ENCODE peak calls at places on chromosomes 3 and 15, in six cellular contexts. P is breast epithelium, D is prostate gland, O is neural progenitor cell, S is endothelial cell of umbilical vein, B is esophagus squamous epithelium. Y is an unnamed sample.

GRCh38 chr3:178690571-178690970 is 154.3 kb downstream of the KCNMB2 start:
- DNase-seq in O (no peak), S (no peak), B (no peak), D (no peak), P (no peak), Y (no peak)

GRCh38 chr3:137854498-137855285 is 90.6 kb downstream of the SOX14 start:
- DNase-seq in P (no peak), O (peak; percentile 82), S (no peak), D (no peak), B (no peak), Y (no peak)

GRCh38 chr15:89982315-89983055 is 18.6 kb upstream of the ZNF710 start:
- DNase-seq in B (no peak), D (no peak), P (no peak), S (no peak), O (no peak), Y (no peak)

GRCh38 chr15:31327674-31328424 is 1.2 kb downstream of the KLF13 start:
- DNase-seq in O (peak; percentile 70), D (peak; percentile 54), B (no peak), P (peak; percentile 41), S (peak; percentile 18), Y (no peak)

GRCh38 chr15:92393287-92393993 is at the start of gene ST8SIA2:
- DNase-seq in B (no peak), S (peak; percentile 3), O (peak; percentile 93), P (no peak), D (no peak), Y (no peak)

GRCh38 chr15:42832577-42832976 is 88.0 kb downstream of the TTBK2 start:
- DNase-seq in S (peak; percentile 7), P (no peak), D (peak; percentile 29), O (no peak), B (no peak), Y (no peak)

GRCh38 chr15:31494786-31495185 is 168.2 kb downstream of the KLF13 start:
- DNase-seq in D (no peak), P (no peak), O (no peak), B (no peak), S (no peak), Y (no peak)

GRCh38 chr3:73056365-73057150 is 4.9 kb upstream of the EBLN2 start:
- DNase-seq in O (peak; percentile 25), B (no peak), D (no peak), S (peak; percentile 46), P (no peak), Y (no peak)

GRCh38 chr15:52281085-52282035 is 14.2 kb downstream of the MYO5C start:
- DNase-seq in D (no peak), S (no peak), O (no peak), B (no peak), P (no peak), Y (no peak)

GRCh38 chr15:44468713-44469385 is 41.4 kb downstream of the CTDSPL2 start:
- DNase-seq in B (no peak), P (no peak), O (no peak), S (peak; percentile 29), D (no peak), Y (no peak)

GRCh38 chr3:41041457-41041856 is 157.8 kb upstream of the CTNNB1 start:
- DNase-seq in O (no peak), B (no peak), S (no peak), P (no peak), D (no peak), Y (no peak)

GRCh38 chr3:106485202-106485601 is 616.4 kb upstream of the CBLB start:
- DNase-seq in D (no peak), P (no peak), S (no peak), B (no peak), O (no peak), Y (no peak)

GRCh38 chr3:186620213-186621092 is 7.6 kb downstream of the AHSG start:
- DNase-seq in S (no peak), P (no peak), O (no peak), B (no peak), D (no peak), Y (no peak)

DNA sequence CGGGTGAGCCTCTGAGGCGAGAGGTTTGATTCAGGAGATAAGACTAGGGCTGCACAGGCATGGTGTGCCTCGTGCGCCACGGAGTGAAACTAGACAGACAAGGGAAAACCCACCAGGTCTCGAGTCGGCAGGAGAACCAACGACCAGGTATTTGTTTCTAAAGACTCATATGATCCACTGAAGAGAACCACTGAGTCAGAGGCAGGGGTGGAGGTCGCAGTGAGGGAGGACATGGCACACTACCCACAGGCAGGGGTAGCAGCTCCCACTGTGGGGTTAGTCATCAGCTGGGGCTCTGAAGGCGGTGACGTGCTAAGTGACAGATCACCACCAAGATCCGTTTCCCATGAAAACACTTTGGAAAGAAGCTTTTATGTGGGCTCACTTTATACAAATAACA is 45.7 kb downstream of the CHSY1 start:
- DNase-seq in D (no peak), P (no peak), S (no peak), B (no peak), O (no peak), Y (no peak)
- H3K27ac ChIP-seq in D (no peak overlapping the region), P (no peak overlapping the region), S (no peak overlapping the region), B (no peak overlapping the region), O (no peak overlapping the region), Y (no peak overlapping the region)

GRCh38 chr3:189836795-189837194 is 205.6 kb downstream of the TP63 start:
- DNase-seq in B (no peak), S (no peak), O (no peak), D (no peak), P (no peak), Y (no peak)

GRCh38 chr3:189834462-189834861 is 203.3 kb downstream of the TP63 start:
- DNase-seq in D (no peak), O (no peak), P (no peak), B (no peak), S (no peak), Y (no peak)

GRCh38 chr3:189841474-189842205 is 210.5 kb downstream of the TP63 start:
- DNase-seq in S (no peak), D (no peak), B (no peak), O (no peak), P (no peak), Y (no peak)

GRCh38 chr3:189839576-189839975 is 208.4 kb downstream of the TP63 start:
- DNase-seq in S (no peak), P (no peak), O (no peak), B (no peak), D (no peak), Y (no peak)

GRCh38 chr3:189838291-189838690 is 207.1 kb downstream of the TP63 start:
- DNase-seq in P (no peak), B (no peak), O (no peak), S (no peak), D (no peak), Y (no peak)
- H3K27ac ChIP-seq in P (peak overlapping the region; percentile 25), B (peak overlapping the region; percentile 89), O (no peak overlapping the region), S (no peak overlapping the region), D (no peak overlapping the region), Y (no peak overlapping the region)

GRCh38 chr3:12632523-12632922 is 31.4 kb downstream of the RAF1 start:
- DNase-seq in B (no peak), D (no peak), S (no peak), P (no peak), O (no peak), Y (no peak)
- H3K27ac ChIP-seq in B (no peak overlapping the region), D (no peak overlapping the region), S (no peak overlapping the region), P (no peak overlapping the region), O (peak overlapping the region; percentile 82), Y (no peak overlapping the region)

GRCh38 chr3:100396967-100397366 is 3.9 kb downstream of the TOMM70 start:
- DNase-seq in S (no peak), B (no peak), D (no peak), O (no peak), P (no peak), Y (no peak)

GRCh38 chr3:100400424-100400781 is 486 bp downstream of the TOMM70 start:
- DNase-seq in O (no peak), P (no peak), S (peak; percentile 57), D (peak; percentile 11), B (no peak), Y (no peak)

GRCh38 chr3:100401674-100402036 is 316 bp downstream of the LNP1 start:
- DNase-seq in P (peak; percentile 18), S (no peak), O (peak; percentile 72), B (no peak), D (peak; percentile 24), Y (no peak)

GRCh38 chr3:100400782-100401673 is at the start of the genes LNP1 and TOMM70:
- DNase-seq in P (peak; percentile 97), D (peak; percentile 97), O (peak; percentile 98), S (peak; percentile 98), B (peak; percentile 79), Y (peak; percentile 92)

DNA sequence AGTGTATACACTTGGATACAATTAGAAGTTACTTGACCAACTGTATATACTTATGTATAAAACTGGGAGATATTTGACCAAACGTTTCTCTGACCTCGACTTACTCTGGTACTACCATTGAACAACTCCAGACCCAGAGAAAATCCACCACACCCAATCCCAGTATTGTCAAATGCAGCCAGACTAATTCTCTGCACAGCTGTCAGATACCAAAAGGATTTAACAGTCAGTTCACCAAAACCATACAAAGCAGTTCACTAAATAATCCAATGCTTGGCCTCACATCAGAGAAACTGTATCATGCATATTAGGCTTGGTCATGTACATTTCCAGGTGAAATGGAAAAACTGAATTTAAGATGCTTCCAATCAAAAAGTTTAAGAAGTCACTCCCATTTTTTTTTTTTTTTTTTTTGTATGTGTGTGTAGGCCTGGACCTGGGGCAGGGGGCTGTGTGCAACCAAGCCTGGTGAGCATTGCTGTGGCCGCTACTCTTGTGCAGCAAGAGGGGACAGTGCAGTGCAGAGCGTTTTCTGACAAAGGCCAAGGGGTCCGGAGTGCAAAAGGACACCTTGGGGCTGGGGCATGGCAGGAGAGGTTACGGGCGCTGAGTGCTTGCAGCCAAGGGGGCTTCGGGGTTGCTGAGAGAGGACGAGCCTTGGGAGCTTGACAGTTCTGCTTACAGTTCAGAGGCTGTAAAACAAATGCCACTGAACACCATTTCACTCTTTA is 1.4 kb downstream of the TOMM70 start:
- DNase-seq in S (no peak), D (no peak), O (no peak), P (no peak), B (no peak), Y (no peak)
- H3K27ac ChIP-seq in S (no peak overlapping the region), D (no peak overlapping the region), O (no peak overlapping the region), P (no peak overlapping the region), B (peak overlapping the region; percentile 91), Y (no peak overlapping the region)

GRCh38 chr3:30684361-30684760 is 78.0 kb downstream of the TGFBR2 start:
- DNase-seq in O (no peak), S (no peak), P (no peak), B (no peak), D (no peak), Y (no peak)
- H3K27ac ChIP-seq in O (no peak overlapping the region), S (no peak overlapping the region), P (peak overlapping the region; percentile 4), B (peak overlapping the region; percentile 8), D (no peak overlapping the region), Y (no peak overlapping the region)

DNA sequence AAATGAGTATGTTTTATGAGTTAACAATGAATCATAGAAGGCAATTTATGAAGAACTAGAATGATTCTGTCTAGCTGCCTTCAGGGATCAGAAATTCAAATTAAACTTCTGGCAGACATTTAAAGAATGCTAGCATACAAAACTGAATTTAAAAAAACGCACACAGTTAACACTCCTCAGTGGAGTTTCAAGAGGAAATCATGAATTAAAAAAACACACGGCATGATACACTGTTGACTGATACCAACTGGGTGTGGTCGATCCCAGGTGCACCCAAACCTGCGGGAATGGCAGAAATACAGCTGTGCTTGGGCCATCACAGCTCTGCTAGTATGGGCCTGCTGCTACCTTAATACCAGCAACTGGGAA is 526.0 kb downstream of the FOXP1 start:
- DNase-seq in B (no peak), P (no peak), O (no peak), D (no peak), S (peak; percentile 61), Y (no peak)
- H3K27ac ChIP-seq in B (peak overlapping the region; percentile 99), P (peak overlapping the region; percentile 81), O (no peak overlapping the region), D (peak overlapping the region; percentile 99), S (peak overlapping the region; percentile 92), Y (no peak overlapping the region)

Y was measured in substantia nigra.